ENCODE peak calls at places on chromosomes 1 and 21, in six cellular contexts. Y is IMR-90, P is neuronal stem cell, N is H9, T is H1, X is trophoblast cell. B is an unnamed sample.

GRCh38 chr1:17531682-17532487 is 7.6 kb upstream of the ARHGEF10L start:
- DNase-seq in Y (no peak), P (no peak), N (no peak), T (no peak), X (no peak), B (no peak)

GRCh38 chr21:46056450-46056903 is 41.4 kb upstream of the COL6A2 start:
- DNase-seq in Y (peak), P (no peak), N (peak), T (no peak), X (no peak), B (no peak)

GRCh38 chr1:200029035-200029623 is 1.6 kb downstream of the NR5A2 start:
- DNase-seq in Y (peak), P (peak), N (peak), T (no peak), X (no peak), B (peak)

GRCh38 chr1:57017201-57017600 is 51.4 kb upstream of the C8B start:
- DNase-seq in Y (peak), P (peak), N (no peak), T (no peak), X (no peak), B (peak)

GRCh38 chr1:97108200-97108599 is 386.6 kb downstream of the PTBP2 start:
- DNase-seq in Y (peak), P (no peak), N (no peak), T (no peak), X (no peak), B (no peak)

GRCh38 chr1:241021286-241021685 is 335.7 kb downstream of the RGS7 start:
- DNase-seq in Y (no peak), P (no peak), N (no peak), T (no peak), X (no peak), B (no peak)

GRCh38 chr1:22163137-22163536 is 20.2 kb upstream of the WNT4 start:
- DNase-seq in Y (no peak), P (no peak), N (no peak), T (no peak), X (peak), B (no peak)

GRCh38 chr1:21721271-21721985 is 52.3 kb upstream of the RAP1GAP start:
- DNase-seq in Y (no peak), P (no peak), N (no peak), T (no peak), X (no peak), B (no peak)

GRCh38 chr1:233113009-233113712 is 162.8 kb downstream of the NTPCR start:
- DNase-seq in Y (peak), P (peak), N (peak), T (peak), X (peak), B (peak)

GRCh38 chr1:205769641-205770365 is 5.5 kb downstream of the RAB29 start:
- DNase-seq in Y (no peak), P (no peak), N (no peak), T (no peak), X (no peak), B (no peak)

GRCh38 chr1:117656202-117656641 is 50.4 kb downstream of the TENT5C start:
- DNase-seq in Y (no peak), P (no peak), N (no peak), T (no peak), X (no peak), B (no peak)

GRCh38 chr1:93979718-93980319 is 70.6 kb upstream of the GCLM start:
- DNase-seq in Y (peak), P (no peak), N (no peak), T (no peak), X (no peak), B (no peak)

GRCh38 chr1:112255080-112255479 is 140.9 kb upstream of the CTTNBP2NL start:
- DNase-seq in Y (peak), P (no peak), N (no peak), T (no peak), X (no peak), B (no peak)

GRCh38 chr21:42361286-42361685 is 5.0 kb downstream of the TFF1 start:
- DNase-seq in Y (no peak), P (no peak), N (no peak), T (no peak), X (no peak), B (no peak)

GRCh38 chr1:117339866-117340357 is 27.3 kb upstream of the MAN1A2 start:
- DNase-seq in Y (peak), P (no peak), N (no peak), T (no peak), X (peak), B (peak)

GRCh38 chr1:10726355-10726754 is 70.1 kb downstream of the CASZ1 start:
- DNase-seq in Y (no peak), P (no peak), N (no peak), T (no peak), X (no peak), B (no peak)

GRCh38 chr1:33094971-33095604 is 14.1 kb downstream of the AZIN2 start:
- DNase-seq in Y (peak), P (peak), N (peak), T (peak), X (peak), B (peak)

GRCh38 chr21:18384771-18385170 is 18.8 kb downstream of the TMPRSS15 start:
- DNase-seq in Y (no peak), P (no peak), N (no peak), T (no peak), X (no peak), B (peak)

GRCh38 chr21:16473965-16474364 is 744.2 kb downstream of the USP25 start:
- DNase-seq in Y (peak), P (no peak), N (no peak), T (no peak), X (no peak), B (no peak)

GRCh38 chr1:119435061-119435460 is 20.1 kb downstream of the HSD3B2 start:
- DNase-seq in Y (no peak), P (no peak), N (no peak), T (no peak), X (no peak), B (no peak)

GRCh38 chr1:238658766-238659165 is 727.6 kb upstream of the CHRM3 start:
- DNase-seq in Y (peak), P (no peak), N (no peak), T (no peak), X (peak), B (peak)

GRCh38 chr1:8026976-8027747 is 1.1 kb upstream of the ERRFI1 start:
- DNase-seq in Y (peak), P (no peak), N (peak), T (no peak), X (no peak), B (no peak)

GRCh38 chr1:8027748-8028631 is 1.9 kb upstream of the ERRFI1 start:
- DNase-seq in Y (peak), P (no peak), N (no peak), T (no peak), X (peak), B (peak)

GRCh38 chr1:8025671-8026144 is 401 bp downstream of the ERRFI1 start:
- DNase-seq in Y (no peak), P (no peak), N (no peak), T (no peak), X (no peak), B (no peak)

GRCh38 chr1:8025061-8025670 is 943 bp downstream of the ERRFI1 start:
- DNase-seq in Y (no peak), P (no peak), N (no peak), T (no peak), X (no peak), B (no peak)

GRCh38 chr1:8026153-8026975 is at the start of gene ERRFI1:
- DNase-seq in Y (peak), P (peak), N (peak), T (peak), X (peak), B (peak)
- H3K23ac ChIP-seq in Y (peak), P (peak), N (no peak), T (no peak), X (peak), B (peak)

GRCh38 chr1:236064674-236065508 is at the start of gene NID1:
- DNase-seq in Y (peak), P (peak), N (peak), T (peak), X (peak), B (peak)

GRCh38 chr1:236063551-236063918 is 1.4 kb downstream of the NID1 start:
- DNase-seq in Y (no peak), P (no peak), N (no peak), T (no peak), X (no peak), B (no peak)

GRCh38 chr1:236066054-236066453 is 1.2 kb upstream of the NID1 start:
- DNase-seq in Y (no peak), P (no peak), N (no peak), T (no peak), X (no peak), B (no peak)

GRCh38 chr1:236065509-236066005 is 667 bp upstream of the NID1 start:
- DNase-seq in Y (no peak), P (no peak), N (no peak), T (no peak), X (no peak), B (peak)

DNA sequence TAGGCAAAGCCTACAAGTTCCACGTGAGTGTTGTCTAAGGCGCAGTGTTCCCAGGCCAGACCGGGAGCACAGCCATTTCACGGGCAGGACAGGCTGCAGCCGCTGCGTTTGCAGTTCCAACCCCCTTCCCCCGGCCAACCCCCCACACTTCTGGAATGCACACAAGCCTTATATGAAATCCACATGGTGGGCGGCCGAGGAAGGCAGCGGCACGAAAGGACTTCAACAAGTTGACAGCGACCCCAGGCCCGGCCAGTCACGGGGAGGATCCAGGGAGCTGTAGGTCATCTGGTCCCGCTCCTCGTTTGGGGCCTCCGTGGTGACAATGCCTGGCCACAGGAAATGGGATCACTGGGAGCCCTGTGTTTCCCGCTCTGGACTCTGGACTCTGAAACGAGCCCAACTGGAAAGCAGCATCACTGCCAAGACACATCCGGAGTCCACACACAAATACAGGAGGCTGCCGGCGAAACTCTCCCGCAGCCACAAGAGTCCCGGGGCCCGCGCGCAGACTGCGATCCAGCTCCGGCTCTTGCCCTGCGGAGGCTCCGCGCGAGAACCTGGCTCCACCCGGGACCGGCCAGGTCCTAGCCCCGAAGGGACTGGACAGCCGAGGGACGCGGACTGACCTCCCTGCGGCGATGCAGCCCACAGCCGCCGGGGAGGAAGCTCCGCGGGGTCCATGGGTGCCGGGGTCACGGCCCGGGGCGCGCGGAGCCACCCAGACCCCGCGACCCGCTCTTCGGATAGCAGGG is 794 bp downstream of the NID1 start:
- DNase-seq in Y (peak), P (peak), N (peak), T (no peak), X (no peak), B (peak)
- H3K23ac ChIP-seq in Y (peak), P (peak), N (no peak), T (no peak), X (no peak), B (no peak)

GRCh38 chr1:26786437-26787380 is 1.0 kb upstream of the PIGV start:
- DNase-seq in Y (peak), P (no peak), N (peak), T (no peak), X (peak), B (peak)

GRCh38 chr1:26788515-26788785 is 700 bp downstream of the PIGV start:
- DNase-seq in Y (no peak), P (no peak), N (no peak), T (no peak), X (peak), B (no peak)

GRCh38 chr1:26788836-26789611 is 1.3 kb downstream of the PIGV start:
- DNase-seq in Y (peak), P (peak), N (peak), T (no peak), X (peak), B (peak)

GRCh38 chr1:26787381-26787705 is 407 bp upstream of the PIGV start:
- DNase-seq in Y (peak), P (no peak), N (no peak), T (no peak), X (peak), B (no peak)

DNA sequence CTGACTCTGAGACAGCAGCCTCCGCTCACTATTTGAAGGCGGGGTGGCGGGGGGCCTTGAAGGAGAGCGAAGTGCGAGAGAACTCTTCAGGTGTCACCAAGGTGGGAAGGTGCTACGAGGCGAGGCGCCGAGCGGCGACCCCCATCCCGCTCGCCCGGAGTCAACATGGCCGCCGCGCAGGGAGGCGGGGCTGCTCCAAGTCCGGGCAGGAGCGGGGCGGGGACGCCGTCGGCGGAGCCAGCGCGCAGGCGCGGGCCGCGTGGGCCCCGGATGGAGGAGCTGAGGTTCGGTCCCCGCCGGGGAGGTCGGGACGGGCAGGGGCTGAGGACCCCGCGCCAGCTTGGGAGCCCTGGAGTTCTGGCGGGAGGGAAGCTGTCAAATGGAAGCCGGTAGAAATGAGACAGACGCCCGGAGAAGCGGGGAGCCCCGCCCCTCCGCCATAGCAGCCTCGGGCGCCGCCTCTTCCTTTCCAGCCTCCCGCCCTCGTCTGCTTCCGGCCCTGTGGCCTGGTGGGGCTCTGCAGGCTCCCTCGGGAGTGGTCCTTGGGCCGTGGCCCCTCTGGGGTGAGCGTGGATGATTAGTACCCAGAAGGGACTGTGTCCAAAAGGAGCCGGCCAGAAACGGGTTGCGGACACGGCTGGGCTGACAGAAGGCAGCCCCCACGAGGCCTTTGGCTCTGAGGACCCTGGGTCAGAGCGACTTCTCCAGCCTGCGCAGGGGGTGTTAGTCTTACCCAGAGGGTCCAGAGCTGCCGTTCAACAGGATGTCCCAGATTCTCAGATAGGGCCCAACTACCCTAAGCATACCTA is at the start of gene PIGV:
- DNase-seq in Y (peak), P (peak), N (peak), T (no peak), X (peak), B (peak)
- H3K23ac ChIP-seq in Y (peak), P (peak), N (no peak), T (no peak), X (no peak), B (peak)

DNA sequence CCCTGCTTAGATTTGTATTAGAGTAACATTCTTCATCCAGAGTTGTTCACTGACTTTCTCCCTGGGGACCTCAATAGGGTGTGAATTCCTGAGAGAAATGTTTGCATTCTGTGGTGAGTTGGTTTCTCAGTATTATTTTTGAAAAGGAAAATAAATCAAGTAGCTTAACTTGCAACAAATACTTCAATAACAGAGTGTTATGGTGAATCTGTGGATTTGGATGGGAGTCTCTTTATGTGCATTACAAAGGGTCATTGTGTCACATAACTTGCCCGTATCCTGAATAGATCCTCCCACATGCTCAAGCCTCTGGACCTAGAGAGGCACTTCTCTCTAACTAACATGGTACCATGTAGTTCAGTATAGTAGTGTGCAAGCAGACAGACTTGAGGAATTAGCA is 68.4 kb upstream of the IPO9 start:
- DNase-seq in Y (peak), P (no peak), N (no peak), T (no peak), X (no peak), B (peak)
- H3K23ac ChIP-seq in Y (no peak), P (no peak), N (no peak), T (no peak), X (no peak), B (no peak)

GRCh38 chr21:25734654-25735220 is at the start of the genes ATP5PF and GABPA:
- DNase-seq in Y (peak), P (peak), N (peak), T (peak), X (peak), B (peak)
- H3K23ac ChIP-seq in Y (peak), P (peak), N (no peak), T (no peak), X (no peak), B (peak)

GRCh38 chr1:220880367-220880680 is 1.1 kb downstream of the HLX start:
- DNase-seq in Y (no peak), P (no peak), N (no peak), T (no peak), X (no peak), B (no peak)
- H3K23ac ChIP-seq in Y (peak), P (peak), N (no peak), T (no peak), X (no peak), B (no peak)

DNA sequence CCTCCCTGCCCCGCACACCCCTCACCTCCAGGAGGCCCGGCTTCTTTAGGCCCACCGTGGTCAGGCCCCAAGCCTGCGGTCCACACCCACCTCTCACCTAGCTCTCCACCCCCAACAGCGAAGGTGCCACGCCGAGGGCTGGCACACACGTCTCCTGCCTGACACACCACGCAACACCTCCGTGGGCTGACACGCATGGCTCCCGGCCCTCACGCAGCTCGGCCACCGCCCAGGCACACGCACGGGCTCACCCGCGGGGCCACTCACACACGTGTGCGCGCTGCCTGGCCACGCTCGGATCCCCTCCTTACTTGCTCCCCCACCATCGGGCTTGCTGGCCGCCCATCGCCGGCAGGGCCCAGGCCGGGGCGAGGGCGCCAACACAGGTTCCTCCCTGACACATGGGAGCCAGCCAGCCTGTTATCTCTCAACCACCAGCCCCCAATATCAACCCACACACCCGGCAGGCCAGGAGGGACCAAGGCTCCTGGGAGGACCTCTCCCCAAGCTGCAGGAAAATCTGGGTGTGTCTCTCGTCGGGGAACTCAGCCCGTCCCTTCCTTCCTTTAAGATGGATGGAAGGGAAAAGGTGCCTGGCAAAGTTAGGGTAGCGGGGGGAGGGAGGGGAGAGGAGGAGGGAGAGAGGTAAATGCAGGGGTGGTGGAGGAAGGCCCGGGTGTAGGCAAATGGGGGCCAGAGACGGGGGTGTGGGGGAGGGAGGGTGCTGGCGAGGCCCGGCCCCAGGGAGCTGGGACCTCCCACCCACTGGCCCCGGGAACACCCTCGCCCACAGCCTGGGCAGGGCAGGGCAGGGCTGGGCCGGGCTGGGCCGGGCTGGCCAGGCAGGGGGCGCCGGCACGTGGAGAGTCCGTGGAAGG is 546 bp downstream of the ELOVL1 start:
- DNase-seq in Y (no peak), P (no peak), N (no peak), T (no peak), X (peak), B (peak)
- H3K23ac ChIP-seq in Y (peak), P (peak), N (no peak), T (no peak), X (no peak), B (no peak)

GRCh38 chr1:6578624-6579373 is 995 bp upstream of the ZBTB48 start:
- DNase-seq in Y (no peak), P (no peak), N (no peak), T (no peak), X (no peak), B (no peak)

GRCh38 chr1:6579374-6580118 is at the start of gene ZBTB48:
- DNase-seq in Y (peak), P (peak), N (peak), T (peak), X (peak), B (peak)

GRCh38 chr1:6580588-6581270 is 935 bp downstream of the ZBTB48 start:
- DNase-seq in Y (no peak), P (no peak), N (no peak), T (no peak), X (no peak), B (peak)

GRCh38 chr1:6581561-6582305 is 1.9 kb downstream of the ZBTB48 start:
- DNase-seq in Y (no peak), P (no peak), N (no peak), T (no peak), X (no peak), B (no peak)

GRCh38 chr1:6580119-6580587 is 359 bp downstream of the ZBTB48 start:
- DNase-seq in Y (no peak), P (no peak), N (no peak), T (no peak), X (no peak), B (no peak)
- H3K23ac ChIP-seq in Y (peak), P (peak), N (no peak), T (no peak), X (no peak), B (no peak)